ENCODE peak calls at places on chromosomes 4 and X, in four cellular contexts. W, Y, C and U are unnamed samples.

GRCh38 chr4:5711479-5712184 is 631 bp downstream of the EVC start:
- DNase-seq in W (peak), C (peak), Y (no peak), U (no peak)

GRCh38 chr4:2934077-2934812 is 29.0 kb downstream of the NOP14 start:
- DNase-seq in Y (no peak), C (peak), W (peak), U (no peak)

GRCh38 chrX:11059923-11060322 is 51.2 kb upstream of the HCCS start:
- DNase-seq in Y (no peak), W (no peak), C (no peak), U (no peak)

GRCh38 chr4:8741513-8742226 is 130.0 kb downstream of the HMX1 start:
- DNase-seq in C (no peak), W (peak), Y (no peak), U (no peak)

GRCh38 chrX:2471641-2472040 is 29.1 kb downstream of the DHRSX start:
- DNase-seq in W (no peak), C (no peak), Y (no peak), U (no peak)

GRCh38 chr4:115054836-115055235 is 58.6 kb downstream of the NDST4 start:
- DNase-seq in Y (no peak), C (no peak), W (no peak), U (no peak)

GRCh38 chr4:77104405-77105292 is 28.9 kb upstream of the CCNI start:
- DNase-seq in C (peak), W (peak), Y (no peak), U (no peak)

GRCh38 chrX:131861088-131861787 is 161.9 kb upstream of the STK26 start:
- DNase-seq in Y (no peak), W (no peak), C (no peak), U (no peak)

GRCh38 chr4:72975488-72975784 is 94.1 kb downstream of the COX18 start:
- DNase-seq in C (no peak), Y (no peak), W (no peak), U (no peak)

GRCh38 chr4:105357258-105357657 is 116.6 kb downstream of the PPA2 start:
- DNase-seq in W (no peak), C (no peak), Y (no peak), U (no peak)

GRCh38 chr4:3799496-3799895 is 33.3 kb downstream of the ADRA2C start:
- DNase-seq in W (no peak), Y (no peak), C (no peak), U (no peak)

GRCh38 chr4:37648084-37648817 is 37.9 kb downstream of the RELL1 start:
- DNase-seq in C (peak), W (peak), Y (peak), U (peak)

GRCh38 chrX:1244164-1245076 is 24.2 kb upstream of the CSF2RA start:
- DNase-seq in Y (no peak), W (no peak), C (no peak), U (no peak)
- TF ChIP-seq CTCF in Y (no peak), W (no peak), C (no peak), U (no peak)

GRCh38 chr4:13917010-13917409 is 289.5 kb upstream of the BOD1L1 start:
- DNase-seq in C (no peak), W (no peak), Y (no peak), U (peak)
- TF ChIP-seq CTCF in C (no peak), W (no peak), Y (no peak), U (peak)

GRCh38 chrX:78708171-78708570 is 39.3 kb upstream of the LPAR4 start:
- DNase-seq in Y (no peak), W (no peak), C (no peak), U (peak)
- TF ChIP-seq CTCF in Y (peak), W (no peak), C (peak), U (peak)

GRCh38 chrX:154459843-154460242 is 1.8 kb downstream of the PLXNA3 start:
- DNase-seq in W (no peak), Y (no peak), C (no peak), U (no peak)

GRCh38 chrX:154458116-154458953 is at the start of gene PLXNA3:
- DNase-seq in C (peak), Y (no peak), W (peak), U (no peak)

GRCh38 chrX:154462396-154462795 is 4.3 kb downstream of the PLXNA3 start:
- DNase-seq in Y (no peak), W (no peak), C (no peak), U (no peak)

GRCh38 chrX:154458954-154459829 is 1.1 kb downstream of the PLXNA3 start:
- DNase-seq in C (peak), Y (no peak), W (no peak), U (no peak)

GRCh38 chrX:154460326-154460725 is 2.2 kb downstream of the PLXNA3 start:
- DNase-seq in C (no peak), W (no peak), Y (no peak), U (no peak)
- TF ChIP-seq CTCF in C (no peak), W (no peak), Y (no peak), U (no peak)

GRCh38 chrX:46863072-46863471 is 26.2 kb downstream of the RP2 start:
- DNase-seq in Y (no peak), W (no peak), C (no peak), U (no peak)
- TF ChIP-seq CTCF in Y (no peak), W (no peak), C (no peak), U (no peak)

GRCh38 chrX:8042304-8042703 is 115.1 kb upstream of the PNPLA4 start:
- DNase-seq in W (no peak), C (no peak), Y (no peak), U (no peak)
- TF ChIP-seq CTCF in W (peak), C (no peak), Y (no peak), U (peak)